ENCODE peak calls at places on chromosomes 16 and 17, in four cellular contexts. T, X, K and Q are unnamed samples.
A peak's percentile ranks its signal among the peaks of the same experiment; 100 is the strongest.

GRCh38 chr17:60330731-60331130 is 61.2 kb downstream of the USP32 start:
- DNase-seq in K (no peak), T (no peak), X (no peak), Q (no peak)

GRCh38 chr16:57038151-57038550 is 48.8 kb downstream of the NLRC5 start:
- DNase-seq in K (no peak), X (no peak), T (no peak), Q (no peak)

GRCh38 chr17:50414808-50415207 is 11.2 kb upstream of the ACSF2 start:
- DNase-seq in T (no peak), K (no peak), X (no peak), Q (no peak)

GRCh38 chr16:87831421-87832136 is 37.7 kb downstream of the SLC7A5 start:
- DNase-seq in T (no peak), X (no peak), K (no peak), Q (no peak)

GRCh38 chr16:69243479-69243878 is 56.5 kb downstream of the SNTB2 start:
- DNase-seq in K (no peak), T (no peak), X (no peak), Q (no peak)

GRCh38 chr17:8417806-8418205 is 17.9 kb upstream of the NDEL1 start:
- DNase-seq in K (no peak), T (no peak), X (no peak), Q (no peak)

GRCh38 chr16:86392751-86393150 is 117.6 kb upstream of the FOXF1 start:
- DNase-seq in X (no peak), K (no peak), T (no peak), Q (no peak)

GRCh38 chr17:7262192-7263070 is at the start of gene CLDN7:
- DNase-seq in T (peak; percentile 95), X (peak; percentile 37), K (peak; percentile 95), Q (peak; percentile 97)

GRCh38 chr17:76869209-76869877 is 1.1 kb downstream of the MGAT5B start:
- DNase-seq in K (no peak), X (peak; percentile 64), T (no peak), Q (no peak)

GRCh38 chr17:73787036-73787720 is 142.9 kb upstream of the SDK2 start:
- DNase-seq in K (no peak), T (no peak), X (peak; percentile 87), Q (no peak)

GRCh38 chr17:5785343-5785742 is 201.0 kb upstream of the NLRP1 start:
- DNase-seq in X (no peak), T (no peak), K (peak; percentile 30), Q (no peak)

GRCh38 chr17:5468075-5468473 is 708 bp downstream of the DHX33 start:
- DNase-seq in T (no peak), K (peak; percentile 39), X (no peak), Q (peak; percentile 5)

GRCh38 chr17:45973943-45974859 is 24.8 kb upstream of the STH start:
- DNase-seq in K (no peak), X (no peak), T (no peak), Q (no peak)

GRCh38 chr17:75440738-75441448 is 15.5 kb upstream of the TMEM94 start:
- DNase-seq in T (no peak), K (no peak), X (no peak), Q (no peak)

GRCh38 chr16:57999366-57999970 is 1.0 kb downstream of the ZNF319 start:
- DNase-seq in K (no peak), X (peak; percentile 36), T (no peak), Q (peak; percentile 16)

GRCh38 chr16:15609286-15609649 is 33.7 kb downstream of the MARF1 start:
- DNase-seq in K (no peak), X (no peak), T (no peak), Q (no peak)

GRCh38 chr17:1376061-1376460 is 24.0 kb downstream of the YWHAE start:
- DNase-seq in K (no peak), T (no peak), X (no peak), Q (no peak)
- H3K27ac ChIP-seq in K (no peak overlapping the region), T (peak overlapping the region; percentile 61), X (peak overlapping the region; percentile 21), Q (no peak overlapping the region)

GRCh38 chr16:84514874-84515835 is 10.7 kb upstream of the MEAK7 start:
- DNase-seq in T (peak; percentile 45), K (no peak), X (peak; percentile 50), Q (peak; percentile 75)

GRCh38 chr16:84511180-84511800 is 6.8 kb upstream of the MEAK7 start:
- DNase-seq in X (peak; percentile 84), T (peak; percentile 88), K (peak; percentile 79), Q (peak; percentile 84)

GRCh38 chr16:84514295-84514873 is 9.9 kb upstream of the MEAK7 start:
- DNase-seq in T (no peak), K (no peak), X (no peak), Q (no peak)

GRCh38 chr16:84511821-84512220 is 7.4 kb upstream of the MEAK7 start:
- DNase-seq in T (no peak), X (no peak), K (no peak), Q (no peak)

DNA sequence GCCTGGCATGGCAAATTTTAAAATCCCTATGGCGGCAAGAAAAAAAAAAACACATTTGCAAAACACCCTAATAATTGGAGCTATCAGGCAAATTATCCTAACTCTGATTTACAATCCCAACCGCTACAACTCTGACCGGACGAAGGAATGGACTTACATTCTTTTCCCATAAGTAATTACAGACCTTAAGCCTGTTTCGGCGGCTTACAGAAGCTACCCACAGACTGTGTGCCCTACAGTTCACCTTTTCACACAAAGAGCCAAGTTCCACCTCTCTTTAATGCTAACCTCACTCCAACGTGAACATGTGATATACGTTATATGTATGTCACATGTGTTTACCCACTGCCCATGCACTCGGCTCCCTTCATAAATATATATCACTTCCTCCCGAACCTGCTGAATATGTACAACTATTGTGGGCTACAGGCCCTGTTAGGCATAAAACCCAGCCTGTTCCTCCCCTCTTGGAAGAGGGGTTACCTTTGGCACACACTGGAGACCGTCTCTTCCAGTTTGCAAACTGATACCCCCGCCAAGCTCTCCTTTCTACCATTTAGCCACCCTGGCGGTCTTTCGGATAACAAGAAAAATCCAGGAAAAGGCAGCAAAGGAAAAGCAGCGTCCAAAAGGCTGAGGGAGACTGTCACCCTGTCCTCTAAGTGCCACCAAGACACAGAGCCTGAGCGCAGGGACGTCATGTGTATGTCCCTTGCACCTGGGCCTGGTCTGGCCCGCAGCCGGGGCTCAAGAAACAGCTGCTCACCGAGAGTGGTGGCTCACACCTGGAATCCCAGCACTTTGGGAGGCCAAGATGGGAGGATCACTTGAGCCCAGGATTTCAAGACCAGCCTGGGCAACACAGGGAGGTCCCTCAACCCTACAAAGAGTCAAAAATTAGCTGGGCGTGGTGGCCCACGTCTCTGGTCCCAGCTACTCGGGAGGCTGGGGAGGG is 8.9 kb upstream of the MEAK7 start:
- DNase-seq in K (no peak), T (peak; percentile 44), X (no peak), Q (no peak)
- H3K27ac ChIP-seq in K (no peak overlapping the region), T (no peak overlapping the region), X (no peak overlapping the region), Q (no peak overlapping the region)

DNA sequence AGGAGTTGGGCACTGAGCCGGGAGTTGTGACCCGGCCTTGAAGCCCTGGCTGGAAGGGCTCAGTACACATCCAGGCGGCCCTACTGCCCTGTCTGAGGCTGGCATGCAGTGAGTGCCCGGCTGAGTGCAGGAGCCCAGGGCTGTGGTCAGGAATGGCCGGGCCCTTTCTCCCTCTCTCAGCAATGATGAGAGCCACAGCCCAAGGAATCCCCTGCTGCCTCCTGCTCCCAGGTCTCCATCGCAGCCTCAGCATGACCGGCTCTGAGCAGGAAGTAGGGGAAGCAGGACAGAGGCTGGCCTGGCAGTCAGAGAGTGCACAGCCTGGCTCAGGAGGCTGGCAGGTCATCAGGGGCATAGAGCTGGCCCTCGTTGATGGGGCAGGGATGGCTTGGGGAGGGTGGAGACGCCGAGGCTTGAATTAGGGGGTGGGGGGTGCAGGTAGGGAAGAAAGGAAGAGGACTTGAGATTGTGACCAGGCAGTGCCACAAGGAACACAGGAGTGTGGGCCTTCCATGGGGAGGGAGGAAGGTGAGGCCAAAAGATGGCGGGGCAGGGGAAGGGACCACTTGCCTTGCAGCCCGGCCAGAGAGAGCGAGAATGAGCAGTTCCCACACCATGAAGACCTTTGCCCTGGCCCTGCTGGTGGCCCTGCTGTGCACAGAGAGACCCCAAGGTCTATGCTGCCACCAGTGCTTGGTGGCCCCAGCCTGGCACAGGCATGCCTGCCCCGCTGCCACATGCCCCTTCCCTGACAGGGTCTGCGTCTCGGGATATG is 32.1 kb upstream of the KRT17 start:
- DNase-seq in K (no peak), T (no peak), X (no peak), Q (no peak)
- H3K27ac ChIP-seq in K (peak overlapping the region; percentile 100), T (peak overlapping the region; percentile 98), X (no peak overlapping the region), Q (peak overlapping the region; percentile 94)

GRCh38 chr17:17989081-17989480 is 16.4 kb downstream of the DRC3 start:
- DNase-seq in X (no peak), T (no peak), K (no peak), Q (no peak)

GRCh38 chr17:17988427-17988945 is 15.8 kb downstream of the DRC3 start:
- DNase-seq in X (no peak), K (no peak), T (no peak), Q (no peak)

GRCh38 chr17:17987901-17988300 is 15.2 kb downstream of the DRC3 start:
- DNase-seq in X (no peak), K (no peak), T (no peak), Q (no peak)

GRCh38 chr17:17985555-17985954 is 12.9 kb downstream of the DRC3 start:
- DNase-seq in X (no peak), T (no peak), K (no peak), Q (no peak)

GRCh38 chr17:17987187-17987896 is 14.7 kb downstream of the DRC3 start:
- DNase-seq in X (no peak), K (no peak), T (no peak), Q (no peak)
- H3K27ac ChIP-seq in X (no peak overlapping the region), K (peak overlapping the region; percentile 11), T (no peak overlapping the region), Q (no peak overlapping the region)